ENCODE peak calls at places on chromosomes 6 and 20, in nine cellular contexts. U, H, T, Y, X, D, M, G and B are unnamed samples.

GRCh38 chr20:37726321-37726720 is 32.5 kb downstream of the CTNNBL1 start:
- DNase-seq in U (no peak), H (no peak), T (no peak), Y (no peak), X (no peak), D (no peak), M (no peak), G (no peak), B (no peak)

GRCh38 chr20:40757087-40757486 is 68.1 kb upstream of the MAFB start:
- DNase-seq in U (no peak), H (no peak), T (no peak), Y (no peak), X (no peak), D (no peak), M (no peak), G (no peak), B (no peak)

GRCh38 chr6:33144373-33144772 is 47.9 kb downstream of the COL11A2 start:
- DNase-seq in U (no peak), H (no peak), T (no peak), Y (peak; percentile 33), X (no peak), D (no peak), M (no peak), G (no peak), B (no peak)

GRCh38 chr6:23601811-23602340 is 524.1 kb upstream of the NRSN1 start:
- DNase-seq in U (no peak), H (no peak), T (no peak), Y (no peak), X (no peak), D (no peak), M (no peak), G (no peak), B (no peak)

GRCh38 chr20:36102809-36103596 is 51.5 kb upstream of the EPB41L1 start:
- DNase-seq in U (no peak), H (peak; percentile 69), T (no peak), Y (peak; percentile 23), X (peak; percentile 51), D (no peak), M (no peak), G (no peak), B (no peak)

GRCh38 chr6:122580731-122581130 is 29.5 kb upstream of the PKIB start:
- DNase-seq in U (peak; percentile 15), H (peak; percentile 39), T (no peak), Y (no peak), X (no peak), D (no peak), M (no peak), G (no peak), B (no peak)

GRCh38 chr20:21433329-21433890 is 36.1 kb upstream of the NKX2-4 start:
- DNase-seq in U (no peak), H (no peak), T (no peak), Y (no peak), X (no peak), D (no peak), M (no peak), G (no peak), B (no peak)

GRCh38 chr6:138239774-138240173 is 21.5 kb upstream of the PBOV1 start:
- DNase-seq in U (no peak), H (no peak), T (no peak), Y (no peak), X (peak; percentile 39), D (no peak), M (no peak), G (no peak), B (no peak)

GRCh38 chr20:31713312-31714049 is 9.2 kb downstream of the BCL2L1 start:
- DNase-seq in U (peak; percentile 69), H (peak; percentile 95), T (peak; percentile 72), Y (peak; percentile 68), X (peak; percentile 68), D (peak; percentile 90), M (peak; percentile 85), G (peak; percentile 89), B (no peak)

GRCh38 chr6:139436521-139437348 is 62.3 kb upstream of the CITED2 start:
- DNase-seq in U (no peak), H (peak; percentile 55), T (no peak), Y (no peak), X (peak; percentile 32), D (no peak), M (no peak), G (no peak), B (no peak)

GRCh38 chr6:113120214-113120576 is 737.0 kb upstream of the MARCKS start:
- DNase-seq in U (peak; percentile 86), H (peak; percentile 61), T (no peak), Y (no peak), X (no peak), D (no peak), M (no peak), G (no peak), B (no peak)

GRCh38 chr20:23115823-23116222 is 29.7 kb upstream of the CD93 start:
- DNase-seq in U (no peak), H (no peak), T (no peak), Y (peak; percentile 61), X (no peak), D (no peak), M (no peak), G (no peak), B (no peak)

GRCh38 chr6:131059486-131059885 is 3.6 kb downstream of the EPB41L2 start:
- DNase-seq in U (no peak), H (no peak), T (no peak), Y (no peak), X (no peak), D (no peak), M (no peak), G (no peak), B (no peak)

GRCh38 chr20:62805365-62805710 is 703 bp downstream of the OGFR start:
- DNase-seq in U (no peak), H (no peak), T (no peak), Y (peak; percentile 47), X (no peak), D (no peak), M (no peak), G (no peak), B (no peak)

GRCh38 chr20:45976132-45976531 is 4.1 kb upstream of the ZNF335 start:
- DNase-seq in U (no peak), H (no peak), T (no peak), Y (no peak), X (no peak), D (no peak), M (no peak), G (no peak), B (no peak)

GRCh38 chr6:107466062-107466461 is 6.7 kb upstream of the PDSS2 start:
- DNase-seq in U (no peak), H (no peak), T (no peak), Y (no peak), X (no peak), D (no peak), M (no peak), G (no peak), B (no peak)

GRCh38 chr6:148700713-148701392 is 46.0 kb upstream of the UST start:
- DNase-seq in U (no peak), H (peak; percentile 37), T (no peak), Y (peak; percentile 41), X (no peak), D (no peak), M (no peak), G (no peak), B (no peak)

GRCh38 chr20:40551125-40551530 is 137.9 kb downstream of the MAFB start:
- DNase-seq in U (no peak), H (no peak), T (no peak), Y (peak; percentile 43), X (no peak), D (no peak), M (peak; percentile 48), G (peak; percentile 31), B (no peak)

GRCh38 chr6:49072885-49073620 is 390.0 kb downstream of the MMUT start:
- DNase-seq in U (no peak), H (no peak), T (no peak), Y (no peak), X (no peak), D (no peak), M (no peak), G (no peak), B (no peak)
- H3K27ac ChIP-seq in U (no peak overlapping the region), H (no peak overlapping the region), T (no peak overlapping the region), Y (no peak overlapping the region), X (no peak overlapping the region), D (no peak overlapping the region), M (no peak overlapping the region), G (no peak overlapping the region), B (no peak overlapping the region)

GRCh38 chr20:34412453-34412852 is 49.4 kb downstream of the ITCH start:
- DNase-seq in U (no peak), H (no peak), T (no peak), Y (no peak), X (no peak), D (no peak), M (no peak), G (no peak), B (no peak)
- H3K27ac ChIP-seq in U (no peak overlapping the region), H (no peak overlapping the region), T (no peak overlapping the region), Y (no peak overlapping the region), X (no peak overlapping the region), D (no peak overlapping the region), M (no peak overlapping the region), G (no peak overlapping the region), B (peak overlapping the region; percentile 20)

GRCh38 chr20:11919046-11919445 is 1.4 kb downstream of the BTBD3 start:
- DNase-seq in U (no peak), H (no peak), T (no peak), Y (peak; percentile 12), X (peak; percentile 68), D (peak; percentile 67), M (no peak), G (peak; percentile 71), B (peak; percentile 53)

GRCh38 chr20:11918280-11918952 is 723 bp downstream of the BTBD3 start:
- DNase-seq in U (no peak), H (no peak), T (no peak), Y (peak; percentile 4), X (no peak), D (no peak), M (no peak), G (no peak), B (no peak)

GRCh38 chr20:11920083-11920482 is 2.4 kb downstream of the BTBD3 start:
- DNase-seq in U (no peak), H (no peak), T (no peak), Y (no peak), X (no peak), D (no peak), M (no peak), G (no peak), B (no peak)

GRCh38 chr20:11919571-11919970 is 1.9 kb downstream of the BTBD3 start:
- DNase-seq in U (no peak), H (no peak), T (no peak), Y (no peak), X (no peak), D (no peak), M (no peak), G (no peak), B (no peak)

DNA sequence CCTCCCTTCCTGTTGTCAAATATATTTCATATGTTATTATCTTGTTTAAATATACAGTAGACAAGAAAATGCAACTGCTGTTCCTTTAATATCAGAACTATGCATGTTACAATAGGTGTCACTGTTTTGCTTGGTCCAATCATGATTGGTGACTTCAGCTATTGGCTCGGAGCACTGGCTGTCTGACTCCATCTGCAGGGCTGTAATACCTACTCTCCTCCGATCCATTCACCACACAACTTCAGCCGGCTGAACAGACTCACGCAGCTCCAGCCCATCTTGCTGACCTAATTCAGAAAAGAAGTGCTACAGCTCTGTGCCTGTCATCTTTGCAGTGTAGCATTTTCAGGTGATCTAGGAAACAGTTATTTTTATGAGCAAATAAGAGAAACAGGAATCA is at the start of gene BTBD3:
- DNase-seq in U (no peak), H (no peak), T (peak; percentile 19), Y (peak; percentile 83), X (peak; percentile 88), D (peak; percentile 83), M (no peak), G (peak; percentile 77), B (peak; percentile 55)
- H3K27ac ChIP-seq in U (no peak within 1 kb of the TSS), H (no peak within 1 kb of the TSS), T (peak within 1 kb of the TSS; percentile 50), Y (peak within 1 kb of the TSS; percentile 42), X (peak within 1 kb of the TSS; percentile 71), D (peak within 1 kb of the TSS; percentile 88), M (peak within 1 kb of the TSS; percentile 60), G (peak within 1 kb of the TSS; percentile 81), B (peak within 1 kb of the TSS; percentile 72)

GRCh38 chr20:49914310-49915117 is 815 bp downstream of the SPATA2 start:
- DNase-seq in U (no peak), H (no peak), T (no peak), Y (no peak), X (peak; percentile 66), D (no peak), M (no peak), G (no peak), B (no peak)
- H3K27ac ChIP-seq in U (peak overlapping the region; percentile 100), H (peak overlapping the region; percentile 98), T (peak overlapping the region; percentile 100), Y (peak overlapping the region; percentile 97), X (peak overlapping the region; percentile 96), D (peak overlapping the region; percentile 99), M (peak overlapping the region; percentile 100), G (peak overlapping the region; percentile 99), B (peak overlapping the region; percentile 100)